ENCODE peak calls at places on chromosomes 7 and 10, in six cellular contexts. G, Z, J, B, S and K are unnamed samples.

GRCh38 chr7:150969483-150969874 is 8.6 kb downstream of the KCNH2 start:
- DNase-seq in G (no peak), Z (no peak), B (no peak), J (no peak), S (no peak), K (no peak)

GRCh38 chr7:155418304-155418703 is 39.6 kb upstream of the EN2 start:
- DNase-seq in J (no peak), B (no peak), G (no peak), Z (no peak), S (no peak), K (no peak)

GRCh38 chr7:114645451-114645850 is 230.8 kb downstream of the FOXP2 start:
- DNase-seq in J (no peak), G (no peak), Z (no peak), B (no peak), S (peak), K (no peak)

GRCh38 chr7:17299477-17299991 is 1.1 kb downstream of the AHR start:
- DNase-seq in S (no peak), Z (peak), J (no peak), G (peak), B (no peak), K (no peak)

GRCh38 chr10:25094590-25094989 is 78.2 kb downstream of the THNSL1 start:
- DNase-seq in G (no peak), Z (no peak), J (no peak), B (no peak), S (no peak), K (no peak)

GRCh38 chr10:77513783-77514331 is 123.8 kb downstream of the KCNMA1 start:
- DNase-seq in S (no peak), J (no peak), G (peak), Z (peak), B (peak), K (no peak)

GRCh38 chr10:128400564-128400963 is 274.3 kb upstream of the MKI67 start:
- DNase-seq in Z (no peak), G (no peak), B (no peak), S (no peak), J (peak), K (no peak)

GRCh38 chr7:132430863-132431822 is 145.1 kb downstream of the PLXNA4 start:
- DNase-seq in J (peak), B (peak), Z (peak), S (no peak), G (no peak), K (no peak)